ENCODE peak calls at places on chromosomes 7 and 10, in four cellular contexts. C is HCT116; N is CD8-positive, alpha-beta T cell; X is pancreas. V is an unnamed sample.

GRCh38 chr10:73843254-73843653 is 31.1 kb downstream of the CAMK2G start:
- DNase-seq in C (no peak), N (no peak), X (no peak), V (no peak)

GRCh38 chr7:155594961-155595366 is 48.6 kb upstream of the CNPY1 start:
- DNase-seq in C (no peak), N (no peak), X (no peak), V (no peak)

GRCh38 chr7:148478551-148478950 is 112.0 kb upstream of the C7orf33 start:
- DNase-seq in C (no peak), N (no peak), X (no peak), V (no peak)

GRCh38 chr7:118974836-118975235 is 750.3 kb downstream of the ANKRD7 start:
- DNase-seq in C (no peak), N (no peak), X (no peak), V (no peak)

GRCh38 chr10:2119316-2119715 is 382.0 kb upstream of the ADARB2 start:
- DNase-seq in C (no peak), N (no peak), X (no peak), V (no peak)

GRCh38 chr10:45005284-45005683 is 4.6 kb downstream of the ZNF22 start:
- DNase-seq in C (no peak), N (no peak), X (no peak), V (no peak)

GRCh38 chr10:53422223-53422888 is 649.8 kb upstream of the MBL2 start:
- DNase-seq in C (no peak), N (no peak), X (no peak), V (no peak)

GRCh38 chr10:131172433-131172832 is 139.1 kb downstream of the TCERG1L start:
- DNase-seq in C (no peak), N (no peak), X (peak; percentile 32), V (no peak)

GRCh38 chr7:45690762-45691150 is 116.6 kb downstream of the ADCY1 start:
- DNase-seq in C (no peak), N (no peak), X (no peak), V (no peak)

GRCh38 chr7:151518105-151518780 is 1.5 kb downstream of the RHEB start:
- DNase-seq in C (no peak), N (peak; percentile 16), X (peak; percentile 76), V (no peak)

GRCh38 chr7:50400114-50400513 is 50.0 kb downstream of the FIGNL1 start:
- DNase-seq in C (no peak), N (no peak), X (no peak), V (no peak)

GRCh38 chr10:5479481-5480161 is 19.7 kb downstream of the CALML5 start:
- DNase-seq in C (no peak), N (no peak), X (no peak), V (no peak)

GRCh38 chr10:484925-485661 is 204.4 kb downstream of the DIP2C start:
- DNase-seq in C (no peak), N (no peak), X (no peak), V (no peak)

GRCh38 chr10:44968101-44968886 is 8.7 kb downstream of the RASSF4 start:
- DNase-seq in C (no peak), N (peak; percentile 9), X (no peak), V (no peak)

GRCh38 chr10:132856869-132857524 is 71.0 kb upstream of the NKX6-2 start:
- DNase-seq in C (no peak), N (no peak), X (peak; percentile 25), V (peak; percentile 24)

GRCh38 chr7:2037805-2038635 is 194.7 kb downstream of the MAD1L1 start:
- DNase-seq in C (no peak), N (no peak), X (peak; percentile 42), V (no peak)

GRCh38 chr10:5584895-5585516 is 60.2 kb downstream of the CALML3 start:
- DNase-seq in C (peak; percentile 86), N (no peak), X (peak; percentile 30), V (peak; percentile 86)

GRCh38 chr7:417973-418601 is 101.6 kb downstream of the PDGFA start:
- DNase-seq in C (no peak), N (no peak), X (peak; percentile 14), V (no peak)

GRCh38 chr7:64877714-64878610 is 25.1 kb upstream of the ZNF273 start:
- DNase-seq in C (no peak), N (no peak), X (no peak), V (no peak)

GRCh38 chr10:119248681-119249080 is 41.3 kb downstream of the GRK5 start:
- DNase-seq in C (no peak), N (no peak), X (no peak), V (no peak)

GRCh38 chr7:5780801-5781496 is 514 bp downstream of the RNF216 start:
- DNase-seq in C (no peak), N (peak; percentile 12), X (peak; percentile 81), V (no peak)

GRCh38 chr10:78983608-78984007 is 85.2 kb upstream of the ZMIZ1 start:
- DNase-seq in C (no peak), N (no peak), X (no peak), V (no peak)

GRCh38 chr10:25557136-25557535 is 376.9 kb upstream of the MYO3A start:
- DNase-seq in C (no peak), N (no peak), X (no peak), V (no peak)

GRCh38 chr10:108862691-108863350 is 1060.5 kb downstream of the XPNPEP1 start:
- DNase-seq in C (no peak), N (no peak), X (no peak), V (no peak)

GRCh38 chr7:149776305-149776704 is 2.9 kb upstream of the ZNF467 start:
- DNase-seq in C (no peak), N (no peak), X (no peak), V (no peak)

GRCh38 chr10:124523301-124523871 is 61.8 kb downstream of the LHPP start:
- DNase-seq in C (no peak), N (no peak), X (no peak), V (peak; percentile 45)

GRCh38 chr10:124520553-124521428 is 59.2 kb downstream of the LHPP start:
- DNase-seq in C (no peak), N (no peak), X (no peak), V (peak; percentile 28)

GRCh38 chr10:124521429-124521871 is 59.8 kb downstream of the LHPP start:
- DNase-seq in C (no peak), N (no peak), X (no peak), V (no peak)

GRCh38 chr10:124522903-124523260 is 61.3 kb downstream of the LHPP start:
- DNase-seq in C (no peak), N (no peak), X (no peak), V (no peak)

DNA sequence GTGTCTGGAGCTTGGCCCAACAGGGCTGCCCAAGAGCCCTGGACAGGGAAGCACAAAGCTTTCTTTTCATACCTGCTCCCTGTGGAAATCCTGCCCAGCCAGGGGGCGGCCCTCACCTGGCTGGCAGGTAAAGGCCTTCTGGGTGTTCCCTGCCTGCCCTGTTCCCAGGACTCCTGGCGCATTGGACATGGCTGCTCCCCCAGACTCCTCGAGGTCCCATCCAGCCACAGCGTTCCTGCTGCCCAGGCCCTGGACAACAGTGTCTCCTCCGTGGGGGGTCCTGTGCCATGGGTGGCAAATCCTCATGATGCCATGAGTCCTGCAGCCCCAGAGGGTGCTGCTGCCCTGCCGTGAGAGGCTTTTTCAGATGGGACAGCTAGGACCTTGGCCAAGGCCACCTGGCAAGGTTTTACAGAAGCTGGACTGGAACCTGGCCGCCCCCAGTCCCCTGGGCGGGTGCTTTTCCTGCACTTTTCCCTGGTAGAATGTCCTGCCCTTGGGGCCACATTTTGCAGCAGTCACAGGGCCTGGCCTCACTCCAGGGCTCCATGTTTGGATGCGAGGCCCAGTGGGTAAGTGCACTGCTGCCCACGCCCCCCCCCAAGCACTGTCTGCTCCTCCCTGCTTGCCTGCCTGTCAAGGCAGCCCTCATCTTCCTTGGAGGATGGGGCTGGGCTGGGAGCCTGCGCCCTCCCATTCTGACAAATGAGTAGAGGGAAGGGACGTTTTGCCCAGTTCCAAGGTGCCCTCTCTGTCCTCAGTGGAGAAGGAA is 60.7 kb downstream of the LHPP start:
- DNase-seq in C (no peak), N (no peak), X (no peak), V (no peak)
- H3K36me3 ChIP-seq in C (no peaks in the 10 kb centered on the region), N (no peaks in the 10 kb centered on the region), X (no peaks in the 10 kb centered on the region), V (no peaks in the 10 kb centered on the region)

GRCh38 chr10:21212275-21212674 is 313.2 kb downstream of the SKIDA1 start:
- DNase-seq in C (no peak), N (no peak), X (no peak), V (no peak)
- H3K4me1 ChIP-seq in C (no peaks in the 10 kb centered on the region), N (no peaks in the 10 kb centered on the region), X (no peaks in the 10 kb centered on the region), V (no peaks in the 10 kb centered on the region)

DNA sequence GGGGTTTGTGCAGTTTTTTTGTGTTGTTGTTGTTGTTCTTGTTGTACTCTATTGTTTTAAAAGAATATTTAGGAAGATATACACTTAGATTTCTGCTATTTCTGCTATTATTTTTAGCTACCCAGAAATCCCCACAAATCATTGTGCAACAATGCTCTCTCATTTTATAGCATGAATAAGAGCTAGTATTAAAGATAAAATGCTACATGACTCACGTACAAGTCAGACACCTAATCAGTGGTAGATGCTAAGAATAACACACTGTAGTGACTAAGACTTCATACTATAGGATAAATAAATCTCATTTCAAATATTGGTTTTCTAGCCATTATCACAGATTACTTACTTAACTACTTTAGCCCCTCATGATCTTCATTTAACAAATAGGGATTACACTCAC is 920.5 kb downstream of the KCNMA1 start:
- DNase-seq in C (no peak), N (no peak), X (no peak), V (no peak)
- H3K27ac ChIP-seq in C (no peak overlapping the region), N (no peak overlapping the region), X (no peak overlapping the region), V (no peak overlapping the region)

GRCh38 chr7:129797224-129797789 is 155.5 kb downstream of the UBE2H start:
- DNase-seq in C (no peak), N (no peak), X (no peak), V (no peak)
- H3K36me3 ChIP-seq in C (no peaks in the 10 kb centered on the region), N (no peaks in the 10 kb centered on the region), X (no peaks in the 10 kb centered on the region), V (no peaks in the 10 kb centered on the region)

DNA sequence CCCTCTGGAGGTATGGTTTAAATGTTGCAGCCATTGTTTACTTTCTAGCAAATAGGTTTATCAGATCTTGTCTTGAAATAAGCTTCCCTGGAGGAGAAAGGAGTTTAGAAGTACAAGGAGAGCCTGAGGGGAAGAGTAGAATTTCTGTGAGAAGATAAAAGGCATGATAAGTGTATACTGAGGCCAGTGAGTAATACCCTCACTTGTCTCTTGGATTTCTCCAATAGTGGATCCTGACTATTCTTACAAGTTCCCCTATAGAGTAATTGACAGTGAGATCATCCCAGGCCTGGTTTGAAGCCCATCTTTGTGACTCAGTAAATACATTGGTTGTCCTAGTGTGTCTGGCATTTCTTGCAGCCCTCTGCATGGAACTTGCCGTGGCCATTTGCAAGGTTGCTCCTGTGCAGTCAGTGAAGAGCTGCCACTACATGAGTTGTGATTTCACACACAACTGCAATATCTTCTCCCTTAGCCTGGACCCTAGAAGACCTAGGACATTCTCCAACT is 41.6 kb downstream of the CHN2 start:
- DNase-seq in C (no peak), N (no peak), X (no peak), V (no peak)
- H3K4me1 ChIP-seq in C (no peaks in the 10 kb centered on the region), N (no peaks in the 10 kb centered on the region), X (peaks cover 5% of the 10 kb centered on the region), V (no peaks in the 10 kb centered on the region)